ENCODE peak calls at places on chromosomes 16 and 17, in six cellular contexts. Z, K, Y, J, V and Q are unnamed samples.

GRCh38 chr17:80477647-80478478 is 1.5 kb upstream of the NPTX1 start:
- DNase-seq in Y (no peak), Z (peak), K (peak), V (peak), J (no peak), Q (peak)

GRCh38 chr17:7186241-7186640 is 7.1 kb upstream of the ASGR1 start:
- DNase-seq in J (no peak), K (peak), Y (no peak), Z (no peak), V (no peak), Q (no peak)

GRCh38 chr16:57575468-57576277 is 33.2 kb downstream of the ADGRG5 start:
- DNase-seq in Z (no peak), K (no peak), Y (no peak), V (no peak), J (no peak), Q (no peak)

GRCh38 chr16:3188925-3189825 is 1.2 kb downstream of the OR1F1 start:
- DNase-seq in J (peak), K (peak), V (peak), Z (no peak), Y (peak), Q (peak)

GRCh38 chr17:7435676-7436555 is 681 bp downstream of the TMEM102 start:
- DNase-seq in K (no peak), V (no peak), J (no peak), Z (peak), Y (no peak), Q (peak)

GRCh38 chr16:82135844-82136243 is 34.2 kb downstream of the MPHOSPH6 start:
- DNase-seq in J (no peak), K (no peak), Z (no peak), Y (no peak), V (no peak), Q (no peak)

GRCh38 chr16:26717826-26718225 is 348.9 kb upstream of the C16orf82 start:
- DNase-seq in K (peak), V (no peak), Z (no peak), J (no peak), Y (no peak), Q (no peak)

GRCh38 chr16:23365602-23366240 is 63.6 kb downstream of the SCNN1B start:
- DNase-seq in Y (no peak), V (no peak), Z (no peak), K (no peak), J (no peak), Q (no peak)

GRCh38 chr17:4657678-4658077 is 16.2 kb upstream of the ALOX15 start:
- DNase-seq in Y (no peak), K (no peak), Z (no peak), J (no peak), V (no peak), Q (no peak)

GRCh38 chr16:57462978-57463362 is 491 bp downstream of the POLR2C start:
- DNase-seq in Y (no peak), K (no peak), J (no peak), V (no peak), Z (no peak), Q (no peak)

GRCh38 chr17:28540231-28540630 is 12.2 kb downstream of the UNC119 start:
- DNase-seq in Y (no peak), V (no peak), Z (no peak), K (no peak), J (no peak), Q (no peak)

GRCh38 chr17:65122836-65123756 is 14.1 kb upstream of the RGS9 start:
- DNase-seq in V (peak), K (peak), Y (peak), Z (peak), J (peak), Q (peak)